ENCODE peak calls at places on chromosomes 7 and 10, in six cellular contexts. K is tibial artery, P is OCI-LY7, J is thoracic aorta, Q is astrocyte of the spinal cord, C is IMR-90. Y is an unnamed sample.

GRCh38 chr7:15920953-15921352 is 234.5 kb upstream of the MEOX2 start:
- DNase-seq in K (no peak), P (no peak), J (no peak), Q (no peak), C (no peak), Y (no peak)

GRCh38 chr7:105149827-105150226 is 135.8 kb downstream of the KMT2E start:
- DNase-seq in K (no peak), P (no peak), J (no peak), Q (peak), C (peak), Y (peak)

GRCh38 chr10:51141015-51141414 is 66.7 kb downstream of the PRKG1 start:
- DNase-seq in K (no peak), P (no peak), J (no peak), Q (no peak), C (no peak), Y (no peak)

GRCh38 chr7:108581655-108582491 is 12.2 kb downstream of the DNAJB9 start:
- DNase-seq in K (no peak), P (no peak), J (no peak), Q (peak), C (no peak), Y (peak)

GRCh38 chr10:105793071-105793470 is 1152.0 kb downstream of the SORCS3 start:
- DNase-seq in K (no peak), P (no peak), J (no peak), Q (no peak), C (no peak), Y (no peak)

GRCh38 chr10:88493676-88494483 is 89.2 kb downstream of the RNLS start:
- DNase-seq in K (no peak), P (peak), J (no peak), Q (peak), C (peak), Y (no peak)

GRCh38 chr7:27062946-27063345 is 32.9 kb downstream of the HOXA1 start:
- DNase-seq in K (no peak), P (no peak), J (no peak), Q (no peak), C (no peak), Y (no peak)

GRCh38 chr7:6398943-6399342 is 48.8 kb downstream of the DAGLB start:
- DNase-seq in K (no peak), P (no peak), J (no peak), Q (no peak), C (no peak), Y (no peak)

GRCh38 chr7:26291699-26292538 is at the start of gene SNX10:
- DNase-seq in K (peak), P (peak), J (no peak), Q (no peak), C (no peak), Y (no peak)

GRCh38 chr7:13946181-13946580 is 43.3 kb downstream of the ETV1 start:
- DNase-seq in K (no peak), P (no peak), J (no peak), Q (peak), C (peak), Y (peak)

GRCh38 chr10:132434405-132435005 is 37.5 kb downstream of the PWWP2B start:
- DNase-seq in K (peak), P (peak), J (no peak), Q (no peak), C (no peak), Y (no peak)

GRCh38 chr10:98172073-98172472 is 37.6 kb downstream of the R3HCC1L start:
- DNase-seq in K (peak), P (no peak), J (no peak), Q (peak), C (no peak), Y (no peak)

GRCh38 chr10:33180390-33180789 is 154.1 kb downstream of the NRP1 start:
- DNase-seq in K (no peak), P (no peak), J (no peak), Q (no peak), C (peak), Y (peak)

GRCh38 chr10:93468532-93469213 is 13.5 kb downstream of the MYOF start:
- DNase-seq in K (no peak), P (no peak), J (no peak), Q (peak), C (peak), Y (peak)

GRCh38 chr10:102418612-102419560 is at the start of gene PSD:
- DNase-seq in K (no peak), P (no peak), J (no peak), Q (no peak), C (no peak), Y (no peak)

GRCh38 chr7:11404355-11404754 is 427.6 kb downstream of the THSD7A start:
- DNase-seq in K (no peak), P (no peak), J (no peak), Q (no peak), C (no peak), Y (no peak)

GRCh38 chr7:25952277-25953057 is 199.5 kb upstream of the NFE2L3 start:
- DNase-seq in K (no peak), P (no peak), J (no peak), Q (no peak), C (no peak), Y (no peak)

GRCh38 chr7:117008849-117009531 is 55.7 kb downstream of the ST7 start:
- DNase-seq in K (no peak), P (no peak), J (no peak), Q (peak), C (peak), Y (peak)

GRCh38 chr10:82278401-82279182 is 403.6 kb downstream of the NRG3 start:
- DNase-seq in K (no peak), P (peak), J (no peak), Q (no peak), C (no peak), Y (no peak)

DNA sequence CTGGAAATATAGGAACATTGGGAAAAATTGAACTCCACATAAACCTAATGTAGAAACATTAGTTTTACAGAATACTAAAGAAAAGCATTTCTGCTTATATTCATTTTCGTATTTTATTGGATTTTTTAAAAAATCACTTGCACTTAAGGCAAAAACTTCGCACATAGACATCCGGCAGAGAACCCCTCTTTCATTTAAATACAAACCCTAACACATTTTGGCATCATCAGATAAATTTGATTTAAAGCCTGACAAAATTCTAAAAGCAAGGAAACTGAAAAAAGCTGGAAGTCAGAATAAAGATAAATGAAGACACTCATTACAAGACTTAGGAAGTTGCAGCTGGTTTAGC is 396 bp upstream of the EXOC4 start:
- DNase-seq in K (no peak), P (no peak), J (no peak), Q (no peak), C (no peak), Y (no peak)
- H3K4me3 ChIP-seq in K (peak), P (peak), J (peak), Q (no peak), C (no peak), Y (no peak)

DNA sequence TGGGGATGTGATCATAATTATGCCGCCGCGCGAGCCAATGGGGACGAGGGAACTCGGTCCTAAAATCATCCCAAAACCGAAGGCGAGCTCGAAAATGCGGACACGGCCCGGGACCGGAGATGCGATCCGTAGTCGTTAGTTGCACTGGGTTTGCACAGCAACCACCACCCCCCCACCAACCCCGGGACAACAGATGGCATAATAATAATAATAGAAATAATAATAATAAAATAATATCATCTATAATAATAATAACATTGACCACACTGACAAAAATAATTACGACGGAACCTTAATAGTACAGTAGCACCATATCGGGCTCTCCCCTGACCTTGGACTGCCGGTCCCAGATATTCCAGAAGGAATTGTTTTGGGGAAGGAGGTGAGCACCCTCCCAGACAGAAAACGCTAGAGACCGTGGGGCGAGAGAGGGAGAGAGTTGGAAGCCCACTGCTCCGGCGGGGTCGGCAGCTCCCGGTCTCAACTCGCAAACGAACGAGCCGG is 1.1 kb upstream of the EMX2 start:
- DNase-seq in K (peak), P (no peak), J (no peak), Q (no peak), C (no peak), Y (peak)
- H3K4me3 ChIP-seq in K (peak), P (no peak), J (no peak), Q (no peak), C (no peak), Y (peak)

GRCh38 chr10:24851595-24851994 is 100.8 kb downstream of the PRTFDC1 start:
- DNase-seq in K (no peak), P (no peak), J (no peak), Q (peak), C (peak), Y (no peak)
- H3K4me3 ChIP-seq in K (no peak), P (no peak), J (peak), Q (no peak), C (no peak), Y (no peak)

GRCh38 chr7:74040791-74041520 is 13.0 kb downstream of the ELN start:
- DNase-seq in K (no peak), P (no peak), J (no peak), Q (no peak), C (no peak), Y (no peak)

GRCh38 chr7:74042746-74043522 is 15.0 kb downstream of the ELN start:
- DNase-seq in K (no peak), P (no peak), J (no peak), Q (no peak), C (no peak), Y (no peak)

GRCh38 chr7:74047804-74048380 is 19.9 kb downstream of the ELN start:
- DNase-seq in K (no peak), P (no peak), J (no peak), Q (no peak), C (no peak), Y (no peak)

GRCh38 chr7:74043523-74043951 is 15.6 kb downstream of the ELN start:
- DNase-seq in K (no peak), P (no peak), J (no peak), Q (peak), C (peak), Y (peak)

DNA sequence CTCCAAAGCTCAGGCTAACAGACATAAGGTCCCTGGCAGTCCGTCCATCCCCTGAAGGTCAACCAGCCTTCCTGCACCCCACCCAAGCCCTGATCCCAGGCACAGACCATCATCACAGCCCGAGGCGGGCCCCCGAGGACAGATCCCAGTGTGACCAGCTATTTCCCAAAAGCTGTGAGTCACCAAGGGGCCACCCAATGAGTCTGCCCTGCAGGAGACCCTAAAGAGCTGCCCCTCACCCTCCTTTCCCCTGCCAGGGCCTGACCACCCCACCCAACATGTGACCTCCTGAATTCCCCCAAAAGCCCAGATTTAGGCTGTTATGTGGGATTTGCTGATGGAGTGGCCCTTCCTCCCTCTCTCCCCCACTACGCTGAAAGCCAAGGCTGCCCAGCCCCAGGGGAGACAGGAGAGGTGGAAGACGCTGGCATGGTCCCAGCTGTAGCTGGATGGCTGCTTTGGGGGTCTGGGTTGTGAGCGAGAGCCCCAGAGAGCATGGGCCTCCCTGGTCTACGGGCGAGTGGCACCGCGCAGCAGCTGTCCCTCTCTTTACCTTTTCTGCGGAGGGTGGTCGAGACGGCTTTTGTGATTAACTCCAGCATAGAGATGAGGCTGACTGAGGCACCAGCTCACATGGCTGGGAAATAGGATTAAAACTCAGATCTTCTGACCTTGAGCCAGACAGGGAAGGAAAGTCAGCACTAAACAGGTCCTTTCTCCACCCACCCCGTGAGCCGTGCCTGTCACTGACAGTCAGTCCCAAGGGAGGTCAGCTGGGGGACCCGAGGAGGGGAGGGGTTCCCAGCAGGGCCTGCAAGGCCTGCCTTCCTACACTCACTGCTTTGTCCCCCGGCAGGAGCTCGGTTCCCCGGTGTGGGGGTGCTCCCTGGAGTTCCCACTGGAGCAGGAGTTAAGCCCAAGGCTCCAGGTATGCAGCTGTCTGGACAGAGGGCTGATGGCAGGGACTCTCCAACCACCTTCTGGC is 16.7 kb downstream of the ELN start:
- DNase-seq in K (no peak), P (no peak), J (no peak), Q (no peak), C (no peak), Y (no peak)
- H3K4me3 ChIP-seq in K (no peak), P (no peak), J (no peak), Q (no peak), C (no peak), Y (no peak)

GRCh38 chr7:44333971-44334733 is 8.8 kb upstream of the CAMK2B start:
- DNase-seq in K (no peak), P (no peak), J (no peak), Q (peak), C (no peak), Y (peak)
- H3K4me3 ChIP-seq in K (no peak), P (no peak), J (peak), Q (no peak), C (no peak), Y (no peak)

DNA sequence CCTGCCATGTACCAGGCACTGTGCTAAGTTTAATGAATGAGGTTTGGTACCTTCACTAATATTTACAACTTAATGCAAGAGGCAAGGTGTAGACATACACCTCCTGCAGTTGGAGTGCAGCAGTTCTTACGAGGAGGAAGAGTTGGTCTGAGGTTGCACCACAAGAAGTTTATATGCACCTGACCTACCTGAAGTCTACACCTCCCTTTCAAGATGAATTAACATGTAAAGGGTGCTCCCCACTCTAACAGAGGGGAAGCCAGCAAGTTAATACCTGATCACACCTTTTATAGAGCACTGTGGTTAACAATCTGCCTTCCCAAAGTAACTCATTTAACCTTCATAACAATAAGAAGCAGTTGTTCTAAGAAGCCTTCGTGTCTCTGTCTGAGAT is 120.0 kb downstream of the LYZL1 start:
- DNase-seq in K (no peak), P (no peak), J (no peak), Q (no peak), C (no peak), Y (no peak)
- H3K4me3 ChIP-seq in K (peak), P (no peak), J (peak), Q (peak), C (peak), Y (peak)